ENCODE peak calls at places on chromosome 7, in five cellular contexts. Z is erythroblast, C is GM12891, O is body of pancreas, L is Peyer's patch. J is an unnamed sample.

GRCh38 chr7:8155836-8156235 is 106.1 kb downstream of the ICA1 start:
- DNase-seq in Z (no peak), C (no peak), O (no peak), L (no peak), J (no peak)

GRCh38 chr7:98619450-98620321 is 2.6 kb downstream of the NPTX2 start:
- DNase-seq in Z (no peak), C (no peak), O (peak; percentile 85), L (no peak), J (no peak)

GRCh38 chr7:103592844-103593243 is 146.8 kb upstream of the SLC26A5 start:
- DNase-seq in Z (no peak), C (no peak), O (no peak), L (no peak), J (no peak)

GRCh38 chr7:87413951-87414381 is 61.5 kb downstream of the ABCB4 start:
- DNase-seq in Z (no peak), C (no peak), O (no peak), L (no peak), J (no peak)

GRCh38 chr7:104643587-104644217 is 315.3 kb downstream of the LHFPL3 start:
- DNase-seq in Z (no peak), C (no peak), O (no peak), L (no peak), J (no peak)

GRCh38 chr7:18407385-18407784 is 88.2 kb upstream of the HDAC9 start:
- DNase-seq in Z (no peak), C (no peak), O (no peak), L (no peak), J (no peak)

GRCh38 chr7:68542831-68543230 is 1055.4 kb upstream of the AUTS2 start:
- DNase-seq in Z (no peak), C (no peak), O (no peak), L (no peak), J (no peak)

GRCh38 chr7:44867073-44867990 is 18.0 kb downstream of the PURB start:
- DNase-seq in Z (peak; percentile 45), C (no peak), O (no peak), L (no peak), J (no peak)

GRCh38 chr7:154789404-154789803 is 213.5 kb downstream of the PAXIP1 start:
- DNase-seq in Z (no peak), C (no peak), O (no peak), L (no peak), J (no peak)

GRCh38 chr7:116809636-116810266 is 52.6 kb upstream of the CAPZA2 start:
- DNase-seq in Z (peak; percentile 60), C (no peak), O (no peak), L (no peak), J (no peak)

GRCh38 chr7:116811768-116812167 is 50.6 kb upstream of the CAPZA2 start:
- DNase-seq in Z (no peak), C (no peak), O (no peak), L (no peak), J (no peak)

GRCh38 chr7:116807011-116807560 is 55.3 kb upstream of the CAPZA2 start:
- DNase-seq in Z (no peak), C (no peak), O (no peak), L (no peak), J (no peak)

GRCh38 chr7:116812905-116813304 is 49.5 kb upstream of the CAPZA2 start:
- DNase-seq in Z (no peak), C (no peak), O (no peak), L (no peak), J (no peak)

DNA sequence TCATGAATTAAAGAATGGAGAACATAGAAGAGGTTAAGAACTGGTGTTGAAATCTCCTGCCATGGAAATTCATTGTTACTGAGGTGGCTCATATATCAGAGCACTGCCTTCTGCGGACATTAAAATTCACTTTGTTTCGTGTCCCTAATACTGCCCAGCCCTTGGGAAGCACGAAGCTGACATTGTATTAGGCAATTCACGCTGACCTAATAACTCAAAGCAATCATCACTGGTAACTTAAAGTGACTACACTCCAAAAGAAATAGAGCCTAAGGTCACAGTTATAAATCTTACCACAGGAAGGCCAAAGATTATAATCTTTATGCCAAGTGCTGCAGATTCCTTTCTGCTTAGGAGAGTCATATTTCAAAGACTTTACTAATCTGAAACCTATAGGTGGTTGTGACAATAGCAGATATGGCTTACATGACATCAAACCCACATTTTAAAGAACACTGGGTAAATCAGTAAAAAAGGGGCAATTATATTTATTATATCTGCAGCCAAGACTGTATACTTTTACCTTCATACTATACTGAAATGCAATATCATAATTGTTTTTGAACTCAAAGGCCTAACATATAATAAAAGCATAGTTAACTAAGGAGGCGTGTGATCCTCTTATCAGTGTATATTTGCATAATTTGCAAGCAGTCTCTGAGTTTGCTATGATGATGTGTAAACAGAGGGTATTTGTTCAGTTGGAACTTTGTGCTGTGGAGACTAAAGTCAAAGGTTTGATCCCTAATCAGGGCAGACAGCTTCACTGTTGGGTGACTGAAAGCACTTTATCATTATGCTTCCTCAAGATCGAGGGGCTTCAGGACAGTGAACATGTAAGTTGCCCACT is 51.9 kb upstream of the CAPZA2 start:
- DNase-seq in Z (no peak), C (no peak), O (no peak), L (no peak), J (no peak)
- TF ChIP-seq POLR2A in Z (no peak), C (no peak), O (no peak), L (no peak), J (no peak)

GRCh38 chr7:30285531-30286284 is 1.3 kb downstream of the ZNRF2 start:
- DNase-seq in Z (peak; percentile 66), C (no peak), O (peak; percentile 38), L (peak; percentile 53), J (no peak)
- TF ChIP-seq POLR2A in Z (no peak), C (no peak), O (no peak), L (no peak), J (no peak)

GRCh38 chr7:101133621-101134398 is 6.9 kb downstream of the SERPINE1 start:
- DNase-seq in Z (no peak), C (no peak), O (no peak), L (no peak), J (no peak)
- TF ChIP-seq POLR2A in Z (peak; percentile 52), C (no peak), O (no peak), L (no peak), J (no peak)

GRCh38 chr7:106285051-106285800 is 443 bp upstream of the NAMPT start:
- DNase-seq in Z (peak; percentile 97), C (peak; percentile 78), O (peak; percentile 99), L (peak; percentile 98), J (peak; percentile 64)
- TF ChIP-seq POLR2A in Z (peak; percentile 76), C (no peak), O (peak; percentile 45), L (peak; percentile 36), J (peak; percentile 67)

J was measured in GM12892.